ENCODE peak calls at places on chromosomes 12 and 14, in six cellular contexts. One of them, this sample, is unnamed. For H3K4me1, the result is how much of the 10 kb centered on the place peaks cover.

GRCh38 chr14:99667821-99668220 is 16.3 kb upstream of the CYP46A1 start:
- DNase-seq in ovary: no peak
- DNase-seq in effector memory CD4-positive, alpha-beta T cell: no peak
- DNase-seq in Panc1: no peak
- DNase-seq in prostate gland: no peak
- DNase-seq in tibial nerve: no peak
- DNase-seq in this sample: peak

GRCh38 chr14:52313493-52313881 is 625 bp upstream of the PTGER2 start:
- DNase-seq in ovary: no peak
- DNase-seq in effector memory CD4-positive, alpha-beta T cell: no peak
- DNase-seq in Panc1: no peak
- DNase-seq in prostate gland: no peak
- DNase-seq in tibial nerve: no peak
- DNase-seq in this sample: no peak

GRCh38 chr12:3157581-3158328 is 80.6 kb downstream of the TSPAN9 start:
- DNase-seq in ovary: no peak
- DNase-seq in effector memory CD4-positive, alpha-beta T cell: no peak
- DNase-seq in Panc1: no peak
- DNase-seq in prostate gland: no peak
- DNase-seq in tibial nerve: no peak
- DNase-seq in this sample: peak

GRCh38 chr12:32455607-32456063 is 56.3 kb downstream of the FGD4 start:
- DNase-seq in ovary: no peak
- DNase-seq in effector memory CD4-positive, alpha-beta T cell: no peak
- DNase-seq in Panc1: peak
- DNase-seq in prostate gland: peak
- DNase-seq in tibial nerve: peak
- DNase-seq in this sample: no peak

GRCh38 chr12:62210422-62210821 is 49.8 kb upstream of the USP15 start:
- DNase-seq in ovary: peak
- DNase-seq in effector memory CD4-positive, alpha-beta T cell: no peak
- DNase-seq in Panc1: peak
- DNase-seq in prostate gland: no peak
- DNase-seq in tibial nerve: peak
- DNase-seq in this sample: peak

GRCh38 chr12:59736359-59736758 is 140.5 kb downstream of the SLC16A7 start:
- DNase-seq in ovary: no peak
- DNase-seq in effector memory CD4-positive, alpha-beta T cell: no peak
- DNase-seq in Panc1: no peak
- DNase-seq in prostate gland: no peak
- DNase-seq in tibial nerve: no peak
- DNase-seq in this sample: no peak

GRCh38 chr14:105838591-105839424 is 312.4 kb downstream of the TMEM121 start:
- DNase-seq in ovary: no peak
- DNase-seq in effector memory CD4-positive, alpha-beta T cell: no peak
- DNase-seq in Panc1: no peak
- DNase-seq in prostate gland: no peak
- DNase-seq in tibial nerve: no peak
- DNase-seq in this sample: no peak

GRCh38 chr12:52003016-52003550 is 3.7 kb upstream of the TAMALIN start:
- DNase-seq in ovary: no peak
- DNase-seq in effector memory CD4-positive, alpha-beta T cell: no peak
- DNase-seq in Panc1: no peak
- DNase-seq in prostate gland: no peak
- DNase-seq in tibial nerve: no peak
- DNase-seq in this sample: no peak

GRCh38 chr12:60152756-60153155 is 556.9 kb downstream of the SLC16A7 start:
- DNase-seq in ovary: no peak
- DNase-seq in effector memory CD4-positive, alpha-beta T cell: no peak
- DNase-seq in Panc1: no peak
- DNase-seq in prostate gland: no peak
- DNase-seq in tibial nerve: no peak
- DNase-seq in this sample: no peak

GRCh38 chr12:66195242-66195641 is 6.2 kb downstream of the IRAK3 start:
- DNase-seq in ovary: no peak
- DNase-seq in effector memory CD4-positive, alpha-beta T cell: no peak
- DNase-seq in Panc1: no peak
- DNase-seq in prostate gland: no peak
- DNase-seq in tibial nerve: no peak
- DNase-seq in this sample: no peak

GRCh38 chr12:23556661-23557060 is 392.8 kb downstream of the SOX5 start:
- DNase-seq in ovary: no peak
- DNase-seq in effector memory CD4-positive, alpha-beta T cell: no peak
- DNase-seq in Panc1: no peak
- DNase-seq in prostate gland: no peak
- DNase-seq in tibial nerve: no peak
- DNase-seq in this sample: no peak

GRCh38 chr12:43347026-43347425 is 205.0 kb downstream of the ADAMTS20 start:
- DNase-seq in ovary: no peak
- DNase-seq in effector memory CD4-positive, alpha-beta T cell: no peak
- DNase-seq in Panc1: no peak
- DNase-seq in prostate gland: no peak
- DNase-seq in tibial nerve: no peak
- DNase-seq in this sample: no peak

GRCh38 chr14:92525318-92526095 is 11.9 kb downstream of the RIN3 start:
- DNase-seq in ovary: no peak
- DNase-seq in effector memory CD4-positive, alpha-beta T cell: no peak
- DNase-seq in Panc1: no peak
- DNase-seq in prostate gland: no peak
- DNase-seq in tibial nerve: no peak
- DNase-seq in this sample: no peak

GRCh38 chr12:68924546-68924945 is 8.4 kb downstream of the CPM start:
- DNase-seq in ovary: no peak
- DNase-seq in effector memory CD4-positive, alpha-beta T cell: no peak
- DNase-seq in Panc1: no peak
- DNase-seq in prostate gland: no peak
- DNase-seq in tibial nerve: no peak
- DNase-seq in this sample: no peak

GRCh38 chr12:22088886-22089285 is 42.9 kb downstream of the CMAS start:
- DNase-seq in ovary: no peak
- DNase-seq in effector memory CD4-positive, alpha-beta T cell: no peak
- DNase-seq in Panc1: no peak
- DNase-seq in prostate gland: no peak
- DNase-seq in tibial nerve: no peak
- DNase-seq in this sample: no peak

GRCh38 chr12:53217049-53217929 is 10.2 kb upstream of the ITGB7 start:
- DNase-seq in ovary: no peak
- DNase-seq in effector memory CD4-positive, alpha-beta T cell: peak
- DNase-seq in Panc1: no peak
- DNase-seq in prostate gland: no peak
- DNase-seq in tibial nerve: no peak
- DNase-seq in this sample: peak

GRCh38 chr12:113465808-113466769 is 5.6 kb downstream of the LHX5 start:
- DNase-seq in ovary: no peak
- DNase-seq in effector memory CD4-positive, alpha-beta T cell: no peak
- DNase-seq in Panc1: no peak
- DNase-seq in prostate gland: no peak
- DNase-seq in tibial nerve: no peak
- DNase-seq in this sample: no peak

GRCh38 chr12:26152507-26153102 is 27.8 kb upstream of the BHLHE41 start:
- DNase-seq in ovary: no peak
- DNase-seq in effector memory CD4-positive, alpha-beta T cell: no peak
- DNase-seq in Panc1: no peak
- DNase-seq in prostate gland: no peak
- DNase-seq in tibial nerve: no peak
- DNase-seq in this sample: no peak

GRCh38 chr12:26153421-26154154 is 28.8 kb upstream of the BHLHE41 start:
- DNase-seq in ovary: peak
- DNase-seq in effector memory CD4-positive, alpha-beta T cell: no peak
- DNase-seq in Panc1: peak
- DNase-seq in prostate gland: no peak
- DNase-seq in tibial nerve: no peak
- DNase-seq in this sample: no peak

GRCh38 chr12:26156201-26156871 is 31.5 kb upstream of the BHLHE41 start:
- DNase-seq in ovary: no peak
- DNase-seq in effector memory CD4-positive, alpha-beta T cell: no peak
- DNase-seq in Panc1: no peak
- DNase-seq in prostate gland: no peak
- DNase-seq in tibial nerve: no peak
- DNase-seq in this sample: no peak

GRCh38 chr12:26149963-26150362 is 25.1 kb upstream of the BHLHE41 start:
- DNase-seq in ovary: no peak
- DNase-seq in effector memory CD4-positive, alpha-beta T cell: no peak
- DNase-seq in Panc1: no peak
- DNase-seq in prostate gland: no peak
- DNase-seq in tibial nerve: no peak
- DNase-seq in this sample: no peak

DNA sequence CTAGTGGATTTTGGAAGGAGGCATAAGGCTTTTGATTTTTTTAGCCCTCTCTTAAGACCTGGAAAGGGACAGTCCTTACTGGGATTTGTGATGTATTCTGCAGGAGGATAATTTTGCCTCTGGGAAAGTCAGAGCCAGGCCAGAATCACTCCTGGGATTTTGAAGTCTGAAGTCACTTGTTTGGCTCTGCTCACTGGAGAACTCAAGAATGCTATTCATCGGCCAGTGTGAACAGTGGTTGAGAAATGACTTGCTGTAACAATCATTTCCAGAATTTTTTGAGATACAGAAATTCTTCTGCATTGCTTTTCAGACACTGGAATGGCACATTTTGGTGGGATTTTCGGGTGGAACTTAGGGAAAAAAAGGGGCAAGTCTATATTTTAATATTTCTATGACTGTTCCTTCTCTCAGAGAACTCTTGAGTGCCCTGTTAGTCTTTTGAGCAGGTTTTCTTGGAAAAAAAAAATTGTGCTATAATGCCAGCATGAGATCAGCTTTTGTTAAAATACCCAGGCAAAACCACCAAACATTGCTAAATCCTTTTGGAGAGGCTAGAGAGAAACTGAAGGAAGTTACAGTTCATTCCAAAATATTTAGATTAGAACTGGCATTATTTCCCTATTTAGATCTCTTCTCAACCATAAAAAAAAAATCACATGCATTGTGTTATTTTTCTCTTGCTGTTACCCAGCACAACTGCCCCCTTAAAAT is 26.1 kb upstream of the BHLHE41 start:
- DNase-seq in ovary: no peak
- DNase-seq in effector memory CD4-positive, alpha-beta T cell: no peak
- DNase-seq in Panc1: no peak
- DNase-seq in prostate gland: no peak
- DNase-seq in tibial nerve: peak
- DNase-seq in this sample: no peak
- H3K27ac ChIP-seq in ovary: no peak
- H3K27ac ChIP-seq in effector memory CD4-positive, alpha-beta T cell: no peak
- H3K27ac ChIP-seq in Panc1: peak
- H3K27ac ChIP-seq in prostate gland: no peak
- H3K27ac ChIP-seq in tibial nerve: peak
- H3K27ac ChIP-seq in this sample: no peak

GRCh38 chr12:106192659-106193403 is 54.1 kb upstream of the NUAK1 start:
- DNase-seq in ovary: peak
- DNase-seq in effector memory CD4-positive, alpha-beta T cell: no peak
- DNase-seq in Panc1: no peak
- DNase-seq in prostate gland: no peak
- DNase-seq in tibial nerve: peak
- DNase-seq in this sample: no peak

GRCh38 chr12:106194351-106194750 is 53.5 kb downstream of the CKAP4 start:
- DNase-seq in ovary: no peak
- DNase-seq in effector memory CD4-positive, alpha-beta T cell: no peak
- DNase-seq in Panc1: no peak
- DNase-seq in prostate gland: no peak
- DNase-seq in tibial nerve: no peak
- DNase-seq in this sample: no peak

GRCh38 chr12:106189341-106189740 is 50.6 kb upstream of the NUAK1 start:
- DNase-seq in ovary: no peak
- DNase-seq in effector memory CD4-positive, alpha-beta T cell: no peak
- DNase-seq in Panc1: no peak
- DNase-seq in prostate gland: no peak
- DNase-seq in tibial nerve: no peak
- DNase-seq in this sample: no peak

GRCh38 chr12:106195638-106196037 is 52.2 kb downstream of the CKAP4 start:
- DNase-seq in ovary: peak
- DNase-seq in effector memory CD4-positive, alpha-beta T cell: no peak
- DNase-seq in Panc1: no peak
- DNase-seq in prostate gland: peak
- DNase-seq in tibial nerve: peak
- DNase-seq in this sample: peak

GRCh38 chr12:106193404-106194215 is 54.2 kb downstream of the CKAP4 start:
- DNase-seq in ovary: no peak
- DNase-seq in effector memory CD4-positive, alpha-beta T cell: no peak
- DNase-seq in Panc1: no peak
- DNase-seq in prostate gland: no peak
- DNase-seq in tibial nerve: no peak
- DNase-seq in this sample: no peak
- H3K4me1 ChIP-seq in ovary: under half
- H3K4me1 ChIP-seq in effector memory CD4-positive, alpha-beta T cell: under half
- H3K4me1 ChIP-seq in Panc1: under half
- H3K4me1 ChIP-seq in prostate gland: under half
- H3K4me1 ChIP-seq in tibial nerve: under half
- H3K4me1 ChIP-seq in this sample: under half

GRCh38 chr12:49873361-49873934 is 30.3 kb downstream of the FAIM2 start:
- DNase-seq in ovary: no peak
- DNase-seq in effector memory CD4-positive, alpha-beta T cell: no peak
- DNase-seq in Panc1: no peak
- DNase-seq in prostate gland: no peak
- DNase-seq in tibial nerve: no peak
- DNase-seq in this sample: peak

GRCh38 chr12:49874142-49874897 is 29.4 kb downstream of the FAIM2 start:
- DNase-seq in ovary: no peak
- DNase-seq in effector memory CD4-positive, alpha-beta T cell: no peak
- DNase-seq in Panc1: no peak
- DNase-seq in prostate gland: no peak
- DNase-seq in tibial nerve: no peak
- DNase-seq in this sample: peak

GRCh38 chr12:49871263-49871561 is 28.3 kb upstream of the BCDIN3D start:
- DNase-seq in ovary: no peak
- DNase-seq in effector memory CD4-positive, alpha-beta T cell: no peak
- DNase-seq in Panc1: no peak
- DNase-seq in prostate gland: no peak
- DNase-seq in tibial nerve: no peak
- DNase-seq in this sample: peak

GRCh38 chr12:49872381-49872780 is 29.5 kb upstream of the BCDIN3D start:
- DNase-seq in ovary: no peak
- DNase-seq in effector memory CD4-positive, alpha-beta T cell: no peak
- DNase-seq in Panc1: no peak
- DNase-seq in prostate gland: no peak
- DNase-seq in tibial nerve: no peak
- DNase-seq in this sample: peak

GRCh38 chr12:49872781-49873181 is 29.9 kb upstream of the BCDIN3D start:
- DNase-seq in ovary: no peak
- DNase-seq in effector memory CD4-positive, alpha-beta T cell: no peak
- DNase-seq in Panc1: no peak
- DNase-seq in prostate gland: no peak
- DNase-seq in tibial nerve: no peak
- DNase-seq in this sample: peak
- H3K27ac ChIP-seq in ovary: no peak
- H3K27ac ChIP-seq in effector memory CD4-positive, alpha-beta T cell: no peak
- H3K27ac ChIP-seq in Panc1: peak
- H3K27ac ChIP-seq in prostate gland: no peak
- H3K27ac ChIP-seq in tibial nerve: peak
- H3K27ac ChIP-seq in this sample: no peak

DNA sequence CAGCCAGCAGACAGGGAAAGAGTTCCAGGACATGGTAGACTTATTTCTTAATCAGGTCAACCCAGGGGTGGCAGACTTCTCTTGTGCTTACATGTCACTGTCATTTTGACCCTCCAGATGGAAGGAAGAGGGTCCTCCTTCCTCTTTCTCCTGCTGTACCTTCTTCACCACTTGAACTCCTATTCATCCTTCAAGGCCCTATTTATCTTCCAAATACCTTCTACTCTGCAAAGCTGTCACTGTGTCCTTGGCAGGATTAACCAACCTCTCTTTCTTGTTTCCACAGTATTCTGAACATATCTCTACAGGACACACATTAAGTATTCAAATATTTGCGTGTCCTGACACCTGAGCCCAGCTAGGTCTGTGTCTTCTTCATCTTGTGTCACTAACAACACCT is 163.1 kb downstream of the DICER1 start:
- DNase-seq in ovary: no peak
- DNase-seq in effector memory CD4-positive, alpha-beta T cell: no peak
- DNase-seq in Panc1: no peak
- DNase-seq in prostate gland: no peak
- DNase-seq in tibial nerve: no peak
- DNase-seq in this sample: no peak
- H3K4me1 ChIP-seq in ovary: under half
- H3K4me1 ChIP-seq in effector memory CD4-positive, alpha-beta T cell: under half
- H3K4me1 ChIP-seq in Panc1: under half
- H3K4me1 ChIP-seq in prostate gland: under half
- H3K4me1 ChIP-seq in tibial nerve: under half
- H3K4me1 ChIP-seq in this sample: under half

This sample was measured in right cardiac atrium.